ENCODE peak calls at places on chromosomes 3 and 15, in five cellular contexts. B, I, Y, G and H are unnamed samples.
A peak's percentile ranks its signal among the peaks of the same experiment; 100 is the strongest.

GRCh38 chr15:40338921-40339620 is 1.7 kb downstream of the CCDC9B start:
- DNase-seq in B (peak; percentile 58), I (no peak), Y (no peak), G (peak; percentile 58), H (no peak)

GRCh38 chr15:39471791-39472190 is 109.1 kb upstream of the THBS1 start:
- DNase-seq in B (no peak), I (no peak), Y (no peak), G (no peak), H (no peak)

GRCh38 chr3:56878046-56878445 is 76.3 kb upstream of the ARHGEF3 start:
- DNase-seq in B (peak; percentile 50), I (no peak), Y (no peak), G (peak; percentile 49), H (no peak)

GRCh38 chr15:51846463-51847230 is 17.2 kb downstream of the TMOD3 start:
- DNase-seq in B (peak; percentile 66), I (no peak), Y (peak; percentile 22), G (no peak), H (no peak)

GRCh38 chr3:157129782-157130137 is 30.2 kb downstream of the CCNL1 start:
- DNase-seq in B (no peak), I (no peak), Y (no peak), G (no peak), H (no peak)

GRCh38 chr3:145698749-145699148 is 462.2 kb downstream of the PLOD2 start:
- DNase-seq in B (no peak), I (no peak), Y (no peak), G (no peak), H (no peak)

GRCh38 chr15:101613130-101614000 is 38.8 kb downstream of the TM2D3 start:
- DNase-seq in B (peak; percentile 35), I (no peak), Y (peak; percentile 25), G (peak; percentile 83), H (no peak)

GRCh38 chr3:149199474-149199873 is 22.2 kb downstream of the CP start:
- DNase-seq in B (peak; percentile 17), I (no peak), Y (no peak), G (no peak), H (no peak)

GRCh38 chr3:96071107-96071506 is 743.3 kb upstream of the EPHA6 start:
- DNase-seq in B (no peak), I (no peak), Y (no peak), G (no peak), H (no peak)

GRCh38 chr3:42509111-42509510 is 6.7 kb downstream of the VIPR1 start:
- DNase-seq in B (no peak), I (peak; percentile 3), Y (no peak), G (no peak), H (no peak)

GRCh38 chr3:53255360-53255774 is 455 bp downstream of the TKT start:
- DNase-seq in B (no peak), I (no peak), Y (no peak), G (peak; percentile 50), H (no peak)
- TF ChIP-seq CTCF in B (no peak), I (no peak), Y (no peak), G (no peak), H (no peak)

GRCh38 chr3:468172-468571 is 271.6 kb downstream of the CHL1 start:
- DNase-seq in B (peak; percentile 6), I (no peak), Y (no peak), G (no peak), H (no peak)
- TF ChIP-seq CTCF in B (peak; percentile 45), I (no peak), Y (peak; percentile 3), G (no peak), H (peak; percentile 26)

GRCh38 chr15:65245096-65245849 is 34.0 kb upstream of the CILP start:
- DNase-seq in B (peak; percentile 87), I (no peak), Y (no peak), G (peak; percentile 77), H (no peak)

GRCh38 chr15:65248506-65248905 is 37.2 kb upstream of the CILP start:
- DNase-seq in B (no peak), I (no peak), Y (no peak), G (no peak), H (no peak)

GRCh38 chr15:65244638-65245037 is 33.4 kb upstream of the CILP start:
- DNase-seq in B (peak; percentile 20), I (no peak), Y (no peak), G (no peak), H (no peak)

GRCh38 chr15:65246939-65247338 is 35.7 kb upstream of the CILP start:
- DNase-seq in B (no peak), I (no peak), Y (no peak), G (no peak), H (no peak)

GRCh38 chr15:65246026-65246714 is 34.9 kb upstream of the CILP start:
- DNase-seq in B (no peak), I (no peak), Y (no peak), G (peak; percentile 22), H (no peak)
- TF ChIP-seq CTCF in B (no peak), I (no peak), Y (no peak), G (no peak), H (no peak)

GRCh38 chr3:189903562-189904250 is 217.0 kb downstream of the P3H2 start:
- DNase-seq in B (no peak), I (no peak), Y (no peak), G (no peak), H (no peak)

GRCh38 chr3:189901481-189901880 is 219.2 kb downstream of the P3H2 start:
- DNase-seq in B (no peak), I (no peak), Y (no peak), G (no peak), H (no peak)

GRCh38 chr3:189900578-189900977 is 220.1 kb downstream of the P3H2 start:
- DNase-seq in B (no peak), I (no peak), Y (no peak), G (no peak), H (no peak)

GRCh38 chr3:189899186-189899585 is 221.5 kb downstream of the P3H2 start:
- DNase-seq in B (no peak), I (no peak), Y (no peak), G (no peak), H (no peak)

DNA sequence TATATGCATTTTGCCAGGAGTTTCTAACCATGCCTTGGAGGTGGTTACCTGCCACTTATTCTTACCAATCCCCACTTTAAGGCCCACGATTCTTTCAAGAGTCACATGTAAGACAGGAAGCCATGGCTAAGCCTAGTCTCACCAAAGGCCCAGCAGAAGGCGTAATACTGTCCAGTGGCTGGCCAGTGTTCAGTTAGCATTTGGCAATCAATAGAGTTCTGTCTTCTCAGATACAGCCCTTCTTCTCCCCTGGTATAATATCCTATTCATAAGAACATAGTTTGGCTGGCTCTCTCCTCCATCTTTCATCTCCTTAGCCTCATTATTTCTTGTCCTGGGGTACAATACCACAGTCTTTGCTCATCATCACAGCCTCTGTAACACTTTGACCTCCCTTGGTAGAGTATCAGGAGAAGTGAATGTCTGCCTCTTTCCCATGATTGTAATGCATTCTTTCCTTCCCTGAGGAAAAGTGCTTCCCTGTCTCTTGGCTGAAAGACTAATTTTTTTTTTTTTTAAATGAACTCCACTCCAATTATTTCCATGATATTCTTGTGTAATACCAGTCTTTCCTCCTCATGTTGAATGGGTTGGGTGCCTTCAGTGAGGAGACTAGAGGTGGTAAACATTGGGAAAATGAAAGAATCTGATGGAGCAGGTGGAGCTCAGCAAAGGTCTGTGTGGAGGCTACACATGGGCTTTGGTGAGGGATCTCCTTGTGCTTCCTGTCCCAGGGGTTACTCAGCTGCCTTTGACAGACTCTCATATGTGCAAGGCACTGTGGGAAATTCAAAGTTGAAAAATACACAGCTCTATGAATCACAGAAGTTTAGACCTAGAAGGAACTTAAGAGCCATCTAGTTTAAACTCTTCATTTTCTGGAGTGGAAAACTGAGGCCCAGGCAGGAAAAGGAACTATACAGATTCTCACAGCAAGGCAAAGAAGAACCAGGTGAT is 218.2 kb downstream of the P3H2 start:
- DNase-seq in B (peak; percentile 71), I (no peak), Y (no peak), G (no peak), H (no peak)
- TF ChIP-seq CTCF in B (no peak), I (no peak), Y (no peak), G (no peak), H (no peak)

DNA sequence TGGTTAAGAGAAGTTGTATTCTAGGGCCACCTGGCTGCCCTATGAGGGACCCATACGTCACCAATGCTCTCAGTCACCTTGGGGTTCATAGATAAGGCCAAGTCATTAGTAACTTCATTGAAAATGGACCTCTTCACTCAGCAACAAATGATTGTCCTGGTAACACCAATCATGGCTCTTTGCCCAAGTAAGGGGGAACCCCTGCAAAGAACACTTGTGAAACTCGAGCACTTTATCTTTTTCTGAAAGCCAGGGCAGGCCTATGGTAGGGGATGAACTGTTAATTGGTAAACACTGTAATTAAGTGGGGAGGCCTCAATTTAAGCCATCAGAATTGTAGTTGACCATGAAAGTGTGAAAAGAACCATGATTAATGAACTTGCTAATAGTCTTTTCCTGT is 73.3 kb downstream of the ABHD5 start:
- DNase-seq in B (no peak), I (no peak), Y (no peak), G (no peak), H (no peak)
- TF ChIP-seq CTCF in B (no peak), I (no peak), Y (no peak), G (no peak), H (no peak)

DNA sequence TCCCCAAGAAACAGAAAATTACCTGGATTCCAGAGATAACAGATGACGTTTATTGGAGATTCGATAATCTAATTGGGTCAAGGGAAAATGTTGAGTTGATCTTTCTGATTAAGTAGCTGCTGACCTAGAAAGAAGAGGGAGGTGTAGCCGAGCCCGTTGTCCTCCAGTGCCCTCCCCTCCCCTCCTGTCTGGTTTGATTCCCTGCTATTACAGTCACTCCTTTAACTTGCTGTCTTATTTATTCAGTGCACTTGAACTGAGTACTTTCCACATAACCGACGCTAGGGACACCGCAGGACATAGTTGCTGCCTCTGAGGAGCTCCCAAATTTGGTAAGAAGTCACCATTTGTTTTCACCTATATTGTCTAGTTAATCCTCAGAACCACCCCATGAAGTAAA is 103.7 kb downstream of the AQP9 start:
- DNase-seq in B (no peak), I (no peak), Y (no peak), G (no peak), H (no peak)
- TF ChIP-seq CTCF in B (no peak), I (no peak), Y (peak; percentile 34), G (no peak), H (no peak)

GRCh38 chr3:64179249-64179648 is 46.0 kb downstream of the PRICKLE2 start:
- DNase-seq in B (no peak), I (no peak), Y (no peak), G (no peak), H (no peak)
- TF ChIP-seq CTCF in B (peak; percentile 9), I (no peak), Y (no peak), G (no peak), H (peak; percentile 19)

GRCh38 chr3:45178131-45179023 is 32.2 kb upstream of the CDCP1 start:
- DNase-seq in B (no peak), I (no peak), Y (no peak), G (no peak), H (no peak)
- TF ChIP-seq CTCF in B (no peak), I (no peak), Y (no peak), G (no peak), H (no peak)

DNA sequence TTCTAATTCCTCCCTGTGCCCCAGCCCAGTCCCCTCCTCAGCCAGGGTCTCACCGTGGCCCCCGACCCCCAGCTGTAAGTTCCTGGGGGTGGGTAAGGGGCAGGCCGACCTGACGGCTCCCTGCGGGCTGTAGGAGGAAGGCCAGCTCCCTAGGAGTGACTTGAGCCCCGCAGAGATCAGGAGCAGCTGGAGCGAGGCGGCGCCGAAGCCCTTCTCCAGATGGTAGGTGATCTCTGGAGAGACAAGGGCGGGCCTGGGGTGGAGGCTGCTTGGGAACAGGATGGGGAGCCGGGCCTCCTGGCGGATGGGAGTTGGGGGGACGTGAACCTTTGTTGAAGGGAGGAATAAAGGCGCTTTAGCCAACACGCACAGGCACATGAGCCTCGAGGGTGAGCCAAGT is 4.2 kb downstream of the SLC28A1 start:
- DNase-seq in B (no peak), I (no peak), Y (no peak), G (no peak), H (peak; percentile 82)
- TF ChIP-seq CTCF in B (no peak), I (no peak), Y (no peak), G (no peak), H (no peak)